ENCODE peak calls at places on chromosomes 13 and 19, in eight cellular contexts. E is hepatocyte; K is WERI-Rb-1; X is foreskin fibroblast; Z is CD4-positive, alpha-beta T cell; Y is AG04450; F is dorsolateral prefrontal cortex; M is thoracic aorta. T is an unnamed sample.

GRCh38 chr19:13212759-13213330 is 62.6 kb downstream of the IER2 start:
- DNase-seq in E (peak), M (no peak), Y (no peak), F (no peak), X (peak), Z (peak), K (peak), T (no peak)

GRCh38 chr19:7397687-7398086 is 49.0 kb downstream of the ARHGEF18 start:
- DNase-seq in K (no peak), X (peak), F (no peak), M (no peak), E (no peak), Y (peak), Z (no peak), T (peak)

GRCh38 chr13:40069173-40070044 is 413.9 kb downstream of the COG6 start:
- DNase-seq in K (peak), Z (peak), M (peak), X (peak), Y (peak), E (peak), F (peak), T (no peak)

GRCh38 chr13:80530902-80531301 is 190.0 kb upstream of the SPRY2 start:
- DNase-seq in E (no peak), M (no peak), X (no peak), K (no peak), Z (no peak), F (no peak), Y (no peak), T (no peak)

GRCh38 chr13:39506559-39507390 is 96.2 kb downstream of the LHFPL6 start:
- DNase-seq in X (peak), M (no peak), Y (peak), K (no peak), E (no peak), F (no peak), Z (no peak), T (no peak)

GRCh38 chr19:46546194-46546896 is 50.7 kb upstream of the PNMA8B start:
- DNase-seq in X (peak), E (peak), M (no peak), Y (no peak), K (peak), F (no peak), Z (no peak), T (no peak)

GRCh38 chr19:54041969-54042606 is 21.6 kb downstream of the VSTM1 start:
- DNase-seq in Z (no peak), K (no peak), X (no peak), M (no peak), F (no peak), E (no peak), Y (no peak), T (no peak)

GRCh38 chr13:46211116-46211515 is 612 bp upstream of the LRRC63 start:
- DNase-seq in Y (no peak), F (no peak), X (no peak), K (no peak), M (no peak), Z (peak), E (peak), T (no peak)

GRCh38 chr13:41502676-41503075 is 45.3 kb downstream of the RGCC start:
- DNase-seq in X (no peak), Z (peak), M (no peak), K (no peak), F (no peak), E (no peak), Y (no peak), T (no peak)

GRCh38 chr19:40862785-40863184 is 12.5 kb upstream of the CYP2A6 start:
- DNase-seq in Y (no peak), F (no peak), X (peak), Z (no peak), E (peak), M (no peak), K (no peak), T (peak)

GRCh38 chr13:71867101-71867814 is at the start of gene DACH1:
- DNase-seq in F (no peak), Y (no peak), Z (no peak), K (peak), E (peak), X (peak), M (no peak), T (no peak)

GRCh38 chr13:32029684-32030083 is 1.9 kb upstream of the FRY start:
- DNase-seq in X (no peak), Y (no peak), M (no peak), E (no peak), K (no peak), Z (no peak), F (no peak), T (no peak)

GRCh38 chr13:26401578-26402021 is 147.7 kb downstream of the CDK8 start:
- DNase-seq in Y (no peak), Z (no peak), K (no peak), E (no peak), X (no peak), F (no peak), M (no peak), T (no peak)

GRCh38 chr13:26401069-26401468 is 147.1 kb downstream of the CDK8 start:
- DNase-seq in X (no peak), E (no peak), Z (no peak), Y (no peak), F (no peak), K (no peak), M (no peak), T (no peak)

DNA sequence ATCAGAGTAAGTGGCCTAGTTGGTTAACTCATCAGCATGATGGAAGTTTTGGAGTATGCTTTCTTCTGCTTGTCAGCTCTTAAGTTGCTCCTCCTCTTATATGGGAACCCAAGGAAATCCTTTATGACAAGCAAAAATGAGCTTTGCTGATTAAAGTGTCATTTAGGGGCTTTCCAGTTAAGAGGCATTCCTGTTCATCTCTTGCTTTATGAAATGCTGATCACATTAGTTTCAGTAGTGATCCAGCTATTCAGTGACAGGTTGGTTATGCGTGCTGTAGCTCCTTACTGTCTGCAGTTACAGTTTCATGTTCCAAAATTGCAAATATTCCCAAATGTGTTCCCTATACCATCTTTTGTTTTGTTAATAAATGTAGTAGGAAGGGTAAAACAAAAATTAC is 146.6 kb downstream of the CDK8 start:
- DNase-seq in X (no peak), Z (no peak), M (no peak), F (no peak), E (no peak), K (no peak), Y (no peak), T (no peak)
- TF ChIP-seq CTCF in X (no peak), Z (no peak), M (no peak), F (no peak), E (no peak), K (no peak), Y (no peak), T (no peak)

GRCh38 chr19:50401505-50402450 is 17.0 kb upstream of the SPIB start:
- DNase-seq in Y (no peak), Z (no peak), K (no peak), F (no peak), X (no peak), M (no peak), E (no peak), T (no peak)
- TF ChIP-seq CTCF in Y (no peak), Z (no peak), K (no peak), F (no peak), X (no peak), M (no peak), E (no peak), T (no peak)

DNA sequence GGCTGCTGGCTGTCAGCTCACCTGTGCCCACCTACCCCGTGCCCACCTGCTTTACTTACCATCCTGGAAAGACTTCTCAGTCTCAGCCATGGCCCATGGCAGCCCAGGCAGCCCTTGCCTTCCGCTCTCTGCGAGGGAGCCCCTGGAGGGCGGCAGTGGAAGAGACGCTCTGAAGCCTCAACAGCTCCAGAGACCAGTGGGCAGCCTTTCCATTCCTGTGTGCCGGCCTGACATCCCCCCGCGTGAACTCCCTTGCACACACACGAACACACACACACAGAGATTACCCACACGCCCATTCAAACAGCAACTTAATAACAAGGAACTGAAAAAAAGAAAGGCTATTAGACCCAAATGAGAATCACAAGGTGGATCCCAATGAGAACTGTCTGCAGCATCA is 14.2 kb upstream of the RASA3 start:
- DNase-seq in E (no peak), M (no peak), K (peak), Y (no peak), Z (no peak), X (no peak), F (no peak), T (no peak)
- TF ChIP-seq CTCF in E (peak), M (no peak), K (peak), Y (peak), Z (peak), X (no peak), F (no peak), T (peak)

DNA sequence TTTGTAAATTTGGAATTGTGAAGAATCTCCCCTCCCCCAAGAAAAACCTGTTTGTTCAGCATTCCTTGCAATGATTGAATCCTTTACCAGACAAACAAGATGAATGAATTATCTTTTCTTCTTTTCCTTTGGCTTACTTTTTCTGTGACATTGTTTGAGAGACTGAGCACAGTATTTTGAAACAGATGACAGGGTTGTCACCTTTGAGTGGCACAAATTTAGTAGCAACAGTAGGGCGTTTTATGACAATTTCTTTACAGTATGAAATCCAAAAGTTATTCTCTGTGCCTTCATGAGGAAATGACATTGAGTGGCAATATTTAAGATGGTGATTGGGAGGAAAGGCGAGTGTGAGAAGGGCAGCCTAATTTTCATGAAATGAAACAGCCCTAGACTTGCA is 68.7 kb upstream of the SCEL start:
- DNase-seq in M (no peak), F (no peak), Y (no peak), E (no peak), Z (no peak), X (no peak), K (no peak), T (no peak)
- TF ChIP-seq CTCF in M (no peak), F (no peak), Y (no peak), E (no peak), Z (no peak), X (no peak), K (no peak), T (no peak)

GRCh38 chr13:101916758-101917474 is 464.4 kb downstream of the ITGBL1 start:
- DNase-seq in E (no peak), X (no peak), Z (no peak), Y (no peak), M (no peak), K (no peak), F (no peak), T (no peak)

GRCh38 chr13:101917475-101917810 is 465.0 kb downstream of the ITGBL1 start:
- DNase-seq in K (peak), E (no peak), Z (no peak), X (no peak), Y (no peak), M (no peak), F (no peak), T (no peak)

GRCh38 chr13:101916108-101916757 is 463.8 kb downstream of the ITGBL1 start:
- DNase-seq in F (no peak), K (peak), E (peak), X (peak), Y (no peak), M (no peak), Z (no peak), T (no peak)

GRCh38 chr13:101917833-101918755 is 465.6 kb downstream of the ITGBL1 start:
- DNase-seq in M (no peak), X (no peak), E (no peak), Y (no peak), F (no peak), K (peak), Z (no peak), T (no peak)

DNA sequence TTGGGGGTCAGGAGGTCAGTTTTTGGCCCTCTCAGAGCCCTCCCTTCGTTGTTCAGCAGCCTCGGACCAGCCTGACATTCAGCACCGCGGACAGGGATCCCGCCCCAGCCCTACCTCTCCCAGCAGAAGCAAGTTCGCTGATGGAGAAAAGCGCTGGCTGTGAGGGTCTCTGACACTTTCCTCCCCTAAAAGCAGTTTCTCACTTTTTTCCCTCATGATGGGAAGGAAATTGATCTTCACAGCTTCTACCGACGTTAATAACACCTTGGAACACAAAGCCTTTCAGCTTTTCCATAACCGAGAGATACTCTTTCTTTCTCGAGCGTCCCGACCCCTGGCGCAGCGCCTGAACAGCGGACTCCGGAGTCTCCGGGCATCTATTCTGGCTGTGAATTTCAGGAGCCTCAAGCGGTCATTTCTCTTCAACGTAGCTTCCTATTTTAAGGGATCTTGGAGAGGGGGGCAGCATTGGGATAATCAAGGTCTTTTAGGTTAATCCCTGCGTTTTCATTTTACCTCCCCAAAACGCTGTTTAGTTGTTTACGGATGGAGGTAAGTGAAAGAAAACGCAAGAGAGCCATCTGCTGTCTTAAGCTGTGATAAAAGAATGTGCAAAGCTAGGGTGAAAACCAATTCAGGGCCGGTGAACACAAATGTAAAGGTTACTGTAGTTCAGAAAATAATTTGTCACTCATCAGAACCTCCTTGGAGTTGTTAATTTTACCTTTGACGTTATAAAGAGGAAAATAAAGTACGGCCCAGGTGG is 467.2 kb downstream of the ITGBL1 start:
- DNase-seq in E (peak), F (no peak), M (no peak), X (no peak), Z (no peak), Y (no peak), K (peak), T (no peak)
- TF ChIP-seq CTCF in E (no peak), F (peak), M (no peak), X (no peak), Z (no peak), Y (no peak), K (peak), T (no peak)

DNA sequence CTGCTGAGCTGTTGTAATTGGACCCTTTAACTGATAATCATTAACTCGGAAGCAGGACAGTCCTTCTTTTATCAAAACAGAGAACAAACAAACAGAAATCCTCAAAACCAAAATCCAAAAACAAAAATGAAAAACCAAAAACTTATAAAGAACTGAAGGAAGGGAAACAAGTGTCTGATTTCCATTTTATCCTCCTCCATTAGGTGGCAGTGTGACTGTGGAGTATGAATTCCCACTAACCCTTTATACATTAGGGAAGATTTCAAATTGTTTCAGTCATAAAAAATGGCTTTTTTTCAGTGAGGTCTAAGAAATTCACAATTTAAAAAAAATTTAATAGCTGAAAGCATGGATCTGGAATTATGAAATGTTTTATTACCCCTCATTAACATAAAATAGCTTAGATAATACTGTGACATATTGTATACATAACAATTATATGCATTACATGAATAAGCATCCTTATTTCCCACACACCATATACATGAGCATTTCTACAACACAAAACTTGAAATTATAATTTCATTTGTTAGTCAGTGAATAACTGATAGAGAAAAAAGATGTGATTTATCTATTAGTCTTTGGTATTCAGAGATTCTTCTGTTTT is 1074.3 kb upstream of the PCDH9 start:
- DNase-seq in M (no peak), X (no peak), E (peak), Z (no peak), Y (no peak), K (peak), F (no peak), T (no peak)
- TF ChIP-seq CTCF in M (no peak), X (no peak), E (peak), Z (no peak), Y (peak), K (peak), F (peak), T (no peak)